ENCODE peak calls at places on chromosomes 1 and 21, in five cellular contexts. Q is astrocyte, X is GM23248, C is RWPE1, B is trophoblast cell. Y is an unnamed sample.

GRCh38 chr1:82420584-82420983 is 619.9 kb downstream of the ADGRL2 start:
- DNase-seq in Q (no peak), X (no peak), C (no peak), B (no peak), Y (no peak)

GRCh38 chr1:177864530-177865305 is 105.1 kb downstream of the SEC16B start:
- DNase-seq in Q (no peak), X (no peak), C (no peak), B (no peak), Y (no peak)

GRCh38 chr1:3679098-3679555 is 26.8 kb downstream of the TP73 start:
- DNase-seq in Q (no peak), X (no peak), C (no peak), B (no peak), Y (no peak)

GRCh38 chr1:34361121-34361520 is 184.4 kb downstream of the C1orf94 start:
- DNase-seq in Q (no peak), X (no peak), C (no peak), B (no peak), Y (no peak)

GRCh38 chr1:83615379-83615778 is 383.6 kb downstream of the TTLL7 start:
- DNase-seq in Q (no peak), X (no peak), C (no peak), B (no peak), Y (no peak)

GRCh38 chr1:212062832-212063438 is 27.4 kb downstream of the DTL start:
- DNase-seq in Q (peak), X (peak), C (peak), B (no peak), Y (no peak)

GRCh38 chr1:6515771-6516170 is 24.3 kb upstream of the PLEKHG5 start:
- DNase-seq in Q (no peak), X (peak), C (no peak), B (peak), Y (peak)

GRCh38 chr1:94240822-94241221 is 3.4 kb upstream of the ARHGAP29 start:
- DNase-seq in Q (no peak), X (no peak), C (no peak), B (no peak), Y (no peak)

GRCh38 chr1:208150810-208151458 is 93.2 kb downstream of the PLXNA2 start:
- DNase-seq in Q (no peak), X (no peak), C (no peak), B (no peak), Y (no peak)

GRCh38 chr1:63317007-63317813 is 5.2 kb upstream of the FOXD3 start:
- DNase-seq in Q (no peak), X (peak), C (peak), B (peak), Y (peak)

GRCh38 chr1:236242568-236242967 is 39.2 kb downstream of the ERO1B start:
- DNase-seq in Q (no peak), X (no peak), C (no peak), B (no peak), Y (no peak)

GRCh38 chr1:154062309-154062708 is 71.7 kb downstream of the RPS27 start:
- DNase-seq in Q (no peak), X (no peak), C (no peak), B (no peak), Y (no peak)

GRCh38 chr1:244283772-244284171 is 167.9 kb downstream of the ADSS2 start:
- DNase-seq in Q (no peak), X (no peak), C (no peak), B (no peak), Y (no peak)

GRCh38 chr1:228978486-228979324 is 243.4 kb downstream of the RHOU start:
- DNase-seq in Q (no peak), X (peak), C (no peak), B (peak), Y (no peak)

GRCh38 chr1:112460672-112461071 is 48.1 kb upstream of the WNT2B start:
- DNase-seq in Q (peak), X (no peak), C (no peak), B (peak), Y (no peak)

GRCh38 chr1:166485620-166486019 is 318.8 kb upstream of the FAM78B start:
- DNase-seq in Q (peak), X (peak), C (peak), B (peak), Y (peak)

GRCh38 chr1:85607126-85607912 is 26.8 kb downstream of the CCN1 start:
- DNase-seq in Q (peak), X (peak), C (peak), B (peak), Y (no peak)

GRCh38 chr21:25842925-25843324 is 108.2 kb downstream of the GABPA start:
- DNase-seq in Q (no peak), X (no peak), C (no peak), B (no peak), Y (no peak)

GRCh38 chr21:25822981-25823380 is 88.2 kb downstream of the GABPA start:
- DNase-seq in Q (no peak), X (no peak), C (no peak), B (no peak), Y (no peak)

GRCh38 chr21:32624726-32625125 is 12.5 kb upstream of the CFAP298 start:
- DNase-seq in Q (peak), X (peak), C (peak), B (peak), Y (no peak)

GRCh38 chr21:45739218-45740087 is 95.9 kb downstream of the PCBP3 start:
- DNase-seq in Q (no peak), X (no peak), C (no peak), B (no peak), Y (no peak)

GRCh38 chr21:35920428-35920827 is 139.9 kb downstream of the SETD4 start:
- DNase-seq in Q (no peak), X (no peak), C (no peak), B (no peak), Y (no peak)

GRCh38 chr1:75985827-75986226 is 53.6 kb upstream of the ASB17 start:
- DNase-seq in Q (no peak), X (peak), C (peak), B (no peak), Y (no peak)

GRCh38 chr1:191564275-191564674 is 594.0 kb upstream of the RGS18 start:
- DNase-seq in Q (no peak), X (no peak), C (no peak), B (no peak), Y (no peak)

GRCh38 chr1:226738995-226739695 is at the start of gene ITPKB:
- DNase-seq in Q (peak), X (peak), C (peak), B (no peak), Y (peak)

GRCh38 chr1:182584746-182585145 is 4.3 kb downstream of the RNASEL start:
- DNase-seq in Q (no peak), X (no peak), C (no peak), B (no peak), Y (no peak)

GRCh38 chr1:230130172-230130944 is 63.3 kb downstream of the GALNT2 start:
- DNase-seq in Q (no peak), X (no peak), C (no peak), B (no peak), Y (no peak)

GRCh38 chr1:78275456-78275855 is 215.3 kb upstream of the PTGFR start:
- DNase-seq in Q (peak), X (no peak), C (no peak), B (no peak), Y (no peak)

GRCh38 chr1:56803561-56804156 is 15.5 kb downstream of the FYB2 start:
- DNase-seq in Q (no peak), X (peak), C (peak), B (peak), Y (no peak)

GRCh38 chr1:109864063-109864822 is 46.4 kb upstream of the CSF1 start:
- DNase-seq in Q (peak), X (peak), C (no peak), B (no peak), Y (no peak)

GRCh38 chr1:160548183-160548582 is 25.1 kb upstream of the SLAMF6 start:
- DNase-seq in Q (no peak), X (no peak), C (no peak), B (no peak), Y (no peak)

GRCh38 chr1:41626616-41627375 is 142.3 kb upstream of the EDN2 start:
- DNase-seq in Q (peak), X (peak), C (peak), B (no peak), Y (no peak)

GRCh38 chr1:223748773-223749733 is 36.7 kb downstream of the CAPN2 start:
- DNase-seq in Q (peak), X (peak), C (no peak), B (peak), Y (peak)

GRCh38 chr1:34108269-34108668 is 56.8 kb downstream of the CSMD2 start:
- DNase-seq in Q (no peak), X (no peak), C (no peak), B (no peak), Y (no peak)

GRCh38 chr1:206998811-206999210 is 28.6 kb upstream of the FCAMR start:
- DNase-seq in Q (no peak), X (no peak), C (no peak), B (no peak), Y (no peak)

GRCh38 chr21:21921410-21922232 is 923.4 kb downstream of the NCAM2 start:
- DNase-seq in Q (peak), X (peak), C (peak), B (no peak), Y (no peak)

GRCh38 chr1:230812568-230812967 is 55.8 kb downstream of the C1orf198 start:
- DNase-seq in Q (no peak), X (no peak), C (no peak), B (no peak), Y (no peak)

GRCh38 chr1:41151846-41152245 is 90.3 kb downstream of the SCMH1 start:
- DNase-seq in Q (peak), X (peak), C (no peak), B (no peak), Y (no peak)

GRCh38 chr1:54516249-54516920 is 31.6 kb upstream of the ACOT11 start:
- DNase-seq in Q (peak), X (no peak), C (peak), B (no peak), Y (no peak)

GRCh38 chr1:230857077-230857476 is 11.2 kb downstream of the C1orf198 start:
- DNase-seq in Q (peak), X (no peak), C (no peak), B (no peak), Y (no peak)

GRCh38 chr1:87171199-87171598 is 157.5 kb upstream of the LMO4 start:
- DNase-seq in Q (no peak), X (no peak), C (no peak), B (no peak), Y (no peak)
- H3K27ac ChIP-seq in Q (no peak), X (no peak), C (no peak), B (no peak), Y (no peak)

GRCh38 chr1:28170036-28170596 is 6.4 kb downstream of the PTAFR start:
- DNase-seq in Q (no peak), X (no peak), C (no peak), B (no peak), Y (no peak)
- H3K27ac ChIP-seq in Q (no peak), X (no peak), C (no peak), B (no peak), Y (no peak)

GRCh38 chr1:22443332-22443731 is 8.3 kb upstream of the ZBTB40 start:
- DNase-seq in Q (no peak), X (no peak), C (no peak), B (no peak), Y (no peak)

GRCh38 chr1:22451702-22452400 is at the start of gene ZBTB40:
- DNase-seq in Q (peak), X (peak), C (peak), B (peak), Y (peak)

GRCh38 chr1:22444856-22445255 is 6.8 kb upstream of the ZBTB40 start:
- DNase-seq in Q (no peak), X (no peak), C (no peak), B (peak), Y (no peak)

GRCh38 chr1:22450421-22451021 is 1.1 kb upstream of the ZBTB40 start:
- DNase-seq in Q (no peak), X (no peak), C (no peak), B (no peak), Y (no peak)

GRCh38 chr1:22447581-22448215 is 4.0 kb upstream of the ZBTB40 start:
- DNase-seq in Q (peak), X (peak), C (peak), B (peak), Y (no peak)
- H3K27ac ChIP-seq in Q (peak), X (peak), C (peak), B (peak), Y (peak)

GRCh38 chr1:65625528-65625927 is 167.2 kb upstream of the PDE4B start:
- DNase-seq in Q (no peak), X (no peak), C (no peak), B (no peak), Y (no peak)

GRCh38 chr1:65629788-65630187 is 162.9 kb upstream of the PDE4B start:
- DNase-seq in Q (no peak), X (no peak), C (no peak), B (no peak), Y (no peak)

GRCh38 chr1:65630855-65631254 is 161.8 kb upstream of the PDE4B start:
- DNase-seq in Q (peak), X (no peak), C (no peak), B (no peak), Y (no peak)

GRCh38 chr1:65623895-65624294 is 168.8 kb upstream of the PDE4B start:
- DNase-seq in Q (no peak), X (peak), C (no peak), B (no peak), Y (no peak)

GRCh38 chr1:65626003-65626402 is 166.7 kb upstream of the PDE4B start:
- DNase-seq in Q (no peak), X (no peak), C (no peak), B (no peak), Y (no peak)
- H3K27ac ChIP-seq in Q (no peak), X (no peak), C (no peak), B (no peak), Y (no peak)